ENCODE peak calls at places on chromosomes 4 and X, in four cellular contexts. U is HepG2, B is GM12878, X is K562. S is an unnamed sample.

GRCh38 chr4:25860586-25861421 is 2.0 kb downstream of the SEL1L3 start:
- DNase-seq in X (peak; percentile 52), U (no peak), B (no peak), S (no peak)

GRCh38 chr4:123667496-123667895 is 270.9 kb downstream of the SPRY1 start:
- DNase-seq in U (no peak), X (no peak), B (no peak), S (no peak)

GRCh38 chr4:146288188-146288587 is 73.8 kb downstream of the REELD1 start:
- DNase-seq in U (no peak), B (no peak), X (no peak), S (no peak)

GRCh38 chr4:86036729-86037128 is 323.1 kb downstream of the MAPK10 start:
- DNase-seq in U (no peak), X (no peak), B (no peak), S (no peak)

GRCh38 chr4:168651374-168651773 is 154.5 kb downstream of the PALLD start:
- DNase-seq in B (no peak), U (no peak), X (no peak), S (no peak)

GRCh38 chr4:92516450-92516849 is 212.7 kb downstream of the GRID2 start:
- DNase-seq in B (no peak), U (no peak), X (no peak), S (no peak)

GRCh38 chr4:56102581-56102980 is 153.8 kb downstream of the CEP135 start:
- DNase-seq in X (no peak), U (no peak), B (no peak), S (no peak)

GRCh38 chr4:41318839-41319530 is 62.3 kb downstream of the UCHL1 start:
- DNase-seq in U (peak; percentile 4), X (no peak), B (no peak), S (no peak)

GRCh38 chr4:153151535-153152452 is 52.4 kb upstream of the TRIM2 start:
- DNase-seq in X (no peak), B (no peak), U (no peak), S (peak; percentile 94)

GRCh38 chr4:143514432-143514831 is 930 bp downstream of the SMARCA5 start:
- DNase-seq in U (peak; percentile 15), B (no peak), X (peak; percentile 65), S (peak; percentile 45)

GRCh38 chr4:54498661-54499111 is 159.1 kb upstream of the KIT start:
- DNase-seq in X (no peak), U (no peak), B (no peak), S (no peak)

GRCh38 chr4:76689079-76689817 is 208.7 kb downstream of the SOWAHB start:
- DNase-seq in X (no peak), B (no peak), U (no peak), S (peak; percentile 81)

GRCh38 chr4:165709973-165710526 is 163.0 kb upstream of the TLL1 start:
- DNase-seq in B (no peak), U (no peak), X (no peak), S (no peak)

GRCh38 chr4:146159384-146160058 is 16.0 kb upstream of the LSM6 start:
- DNase-seq in U (no peak), B (no peak), X (no peak), S (no peak)

DNA sequence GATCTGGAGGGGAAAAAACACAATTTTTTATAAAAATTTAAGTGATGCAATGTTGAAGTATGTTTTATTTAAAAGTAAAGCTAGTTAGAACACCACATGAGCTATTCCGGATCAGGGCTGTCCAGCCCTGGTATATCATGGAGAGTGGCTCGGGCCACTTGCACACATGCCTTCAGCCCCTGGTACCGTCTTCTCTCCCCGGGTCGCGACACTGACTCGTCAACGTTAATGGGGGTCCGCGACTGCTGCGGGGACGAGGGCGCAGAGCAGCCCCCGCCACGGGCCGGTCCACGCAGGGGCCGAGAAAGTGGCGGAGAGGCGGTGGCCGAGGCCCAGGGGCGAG is 204.7 kb downstream of the TENM3 start:
- DNase-seq in X (no peak), U (no peak), B (no peak), S (peak; percentile 20)
- TF ChIP-seq CREM in X (no peak), U (no peak), B (no peak), S (no peak)

GRCh38 chrX:11704725-11705495 is 39.2 kb upstream of the ARHGAP6 start:
- DNase-seq in X (no peak), B (no peak), U (no peak), S (peak; percentile 12)
- TF ChIP-seq CREM in X (no peak), B (no peak), U (no peak), S (no peak)

GRCh38 chr4:2071912-2072867 is 13.1 kb downstream of the NAT8L start:
- DNase-seq in B (no peak), X (no peak), U (peak; percentile 82), S (peak; percentile 24)
- TF ChIP-seq CREM in B (no peak), X (no peak), U (no peak), S (no peak)

GRCh38 chr4:129138762-129139496 is 43.0 kb downstream of the C4orf33 start:
- DNase-seq in X (no peak), U (no peak), B (no peak), S (no peak)

GRCh38 chr4:129140521-129140920 is 44.6 kb downstream of the C4orf33 start:
- DNase-seq in U (no peak), B (no peak), X (no peak), S (no peak)

GRCh38 chr4:129131343-129131742 is 35.4 kb downstream of the C4orf33 start:
- DNase-seq in B (no peak), U (no peak), X (no peak), S (no peak)

GRCh38 chr4:129136433-129136832 is 40.5 kb downstream of the C4orf33 start:
- DNase-seq in B (no peak), U (no peak), X (no peak), S (no peak)
- TF ChIP-seq CREM in B (no peak), U (no peak), X (no peak), S (no peak)

GRCh38 chr4:119284876-119285611 is 36.9 kb downstream of the FABP2 start:
- DNase-seq in X (no peak), U (no peak), B (no peak), S (no peak)
- TF ChIP-seq CREM in X (no peak), U (no peak), B (no peak), S (no peak)

DNA sequence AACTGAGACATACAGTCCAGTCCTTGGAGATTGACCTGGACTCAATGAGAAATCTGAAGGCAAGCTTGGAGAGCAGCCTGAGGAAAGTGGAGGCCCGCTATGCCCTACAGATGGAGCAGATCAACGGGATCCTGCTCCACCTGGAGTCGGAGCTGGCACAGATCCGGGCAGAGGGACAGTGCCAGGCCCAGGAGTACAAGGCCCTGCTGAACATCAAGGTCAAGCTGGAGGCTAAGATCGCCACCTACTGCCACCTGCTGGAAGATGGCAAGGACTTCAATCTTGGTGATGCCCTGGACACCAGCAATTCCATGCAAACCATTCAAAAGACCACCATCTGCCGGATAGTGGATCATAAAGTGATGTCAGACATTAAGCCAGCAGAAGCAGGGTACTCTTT is 20.4 kb upstream of the FRMPD3 start:
- DNase-seq in B (no peak), U (peak; percentile 15), X (no peak), S (peak; percentile 56)
- TF ChIP-seq CREM in B (no peak), U (no peak), X (no peak), S (no peak)

DNA sequence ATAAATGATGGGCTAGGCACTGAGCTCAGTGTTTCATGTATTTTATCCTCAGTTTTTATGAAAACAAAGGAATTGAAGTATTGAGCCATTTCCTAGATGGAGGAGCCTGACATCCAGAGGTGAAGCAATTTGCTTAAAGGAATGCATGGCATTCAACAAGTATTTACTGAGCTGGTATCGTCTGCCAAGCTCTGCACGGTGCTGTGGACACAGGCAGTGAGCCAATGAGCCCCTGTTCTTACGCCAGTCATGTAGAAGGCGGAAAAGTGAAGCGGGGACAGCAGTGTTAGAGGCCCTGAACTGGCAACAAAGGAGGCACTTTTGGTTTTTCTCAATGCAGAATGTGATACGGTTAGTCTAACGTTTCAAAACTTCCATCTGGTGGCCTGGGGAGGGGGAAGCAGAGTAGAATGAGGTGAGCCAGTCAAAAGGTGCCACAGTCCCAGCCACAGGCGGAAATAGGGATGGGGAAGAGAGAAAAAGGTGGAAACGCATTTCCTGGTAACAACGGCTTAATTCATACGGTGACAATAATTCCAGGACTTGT is 134.1 kb downstream of the AFAP1 start:
- DNase-seq in X (no peak), U (peak; percentile 96), B (no peak), S (no peak)
- TF ChIP-seq CREM in X (no peak), U (no peak), B (no peak), S (no peak)

DNA sequence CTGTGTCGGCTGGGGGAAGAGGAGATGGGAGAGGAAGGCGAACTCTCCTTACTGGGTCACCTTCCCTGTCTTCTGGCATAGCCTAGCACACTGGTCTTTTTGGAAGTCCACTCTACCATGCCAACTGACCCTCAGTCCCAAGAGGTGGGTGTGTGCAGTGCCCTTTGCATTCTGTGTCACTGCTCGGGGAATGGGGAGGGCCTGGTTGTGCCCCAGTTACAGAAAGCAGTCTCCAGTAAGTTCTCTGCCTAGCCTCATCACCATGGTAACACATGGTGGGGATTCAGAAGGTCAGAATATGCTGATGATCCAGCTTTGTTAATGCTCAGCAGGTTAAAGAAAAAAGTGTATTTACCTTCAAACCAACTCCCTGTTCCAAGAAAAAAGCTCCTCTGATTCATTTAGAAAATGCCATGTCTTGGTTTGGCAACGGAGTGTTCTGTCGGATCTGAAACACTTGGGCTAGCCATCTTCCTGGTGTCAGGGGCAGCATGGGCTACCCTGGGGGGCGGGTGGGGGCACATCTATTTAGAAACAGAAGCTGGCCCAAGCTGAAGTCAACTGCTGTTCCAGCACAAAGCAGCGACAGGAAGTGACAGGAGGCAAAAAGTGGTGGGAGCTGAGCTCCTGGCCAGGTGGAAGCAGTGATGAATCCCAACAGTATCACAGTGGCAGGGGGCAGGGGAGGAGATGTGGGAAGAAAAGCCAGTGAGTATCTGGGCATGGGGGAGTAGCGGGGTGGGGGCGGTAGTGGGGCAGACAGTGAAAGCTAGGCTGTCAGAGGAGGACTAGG is 37.0 kb downstream of the NSG1 start:
- DNase-seq in X (no peak), B (no peak), U (no peak), S (no peak)
- TF ChIP-seq CREM in X (no peak), B (no peak), U (no peak), S (no peak)

GRCh38 chr4:148735432-148736155 is 293.4 kb upstream of the NR3C2 start:
- DNase-seq in U (no peak), X (no peak), B (no peak), S (no peak)

GRCh38 chr4:148730241-148730640 is 288.0 kb upstream of the NR3C2 start:
- DNase-seq in B (no peak), U (no peak), X (no peak), S (no peak)

GRCh38 chr4:148730766-148731165 is 288.6 kb upstream of the NR3C2 start:
- DNase-seq in X (no peak), U (no peak), B (no peak), S (no peak)
- TF ChIP-seq CREM in X (no peak), U (no peak), B (no peak), S (no peak)

GRCh38 chr4:141220271-141220654 is 432 bp upstream of the ZNF330 start:
- DNase-seq in X (no peak), U (no peak), B (no peak), S (no peak)
- TF ChIP-seq CREM in X (no peak), U (no peak), B (no peak), S (no peak)

S was measured in WTC11.